ENCODE peak calls at places on chromosomes 5 and 9, in four cellular contexts. C is heart left ventricle, H is right lobe of liver, Q is DND-41. Y is an unnamed sample.
A peak's percentile ranks its signal among the peaks of the same experiment; 100 is the strongest.

GRCh38 chr5:94469889-94470288 is 148.5 kb downstream of the KIAA0825 start:
- DNase-seq in H (no peak), C (no peak), Q (no peak), Y (no peak)

GRCh38 chr9:97573482-97574073 is 59.6 kb downstream of the TSTD2 start:
- DNase-seq in C (no peak), H (peak; percentile 28), Q (no peak), Y (peak; percentile 35)

GRCh38 chr5:79938468-79938867 is 52.6 kb downstream of the MTX3 start:
- DNase-seq in C (no peak), Q (no peak), H (no peak), Y (no peak)

GRCh38 chr5:59810041-59810440 is 83.5 kb downstream of the PDE4D start:
- DNase-seq in Q (peak; percentile 54), H (peak; percentile 71), C (peak; percentile 55), Y (peak; percentile 86)

GRCh38 chr9:125696106-125696647 is 10.8 kb downstream of the MAPKAP1 start:
- DNase-seq in C (no peak), H (no peak), Q (no peak), Y (no peak)

GRCh38 chr9:134223601-134224122 is 59.3 kb upstream of the RNU6ATAC start:
- DNase-seq in Q (no peak), C (peak; percentile 6), H (peak; percentile 78), Y (no peak)

GRCh38 chr5:139473565-139473964 is 2.8 kb downstream of the SMIM33 start:
- DNase-seq in H (no peak), C (peak; percentile 25), Q (no peak), Y (no peak)

GRCh38 chr9:124602204-124602603 is 95.0 kb upstream of the NR5A1 start:
- DNase-seq in Q (no peak), C (no peak), H (no peak), Y (no peak)

GRCh38 chr9:136228107-136228875 is 17.3 kb downstream of the QSOX2 start:
- DNase-seq in C (no peak), H (no peak), Q (no peak), Y (no peak)

GRCh38 chr5:81751009-81751835 is at the start of gene SSBP2:
- DNase-seq in Q (peak; percentile 100), C (peak; percentile 99), H (peak; percentile 100), Y (peak; percentile 100)

GRCh38 chr5:81750308-81751008 is 439 bp downstream of the SSBP2 start:
- DNase-seq in C (no peak), Q (no peak), H (no peak), Y (no peak)

GRCh38 chr5:81749186-81749561 is 1.7 kb downstream of the SSBP2 start:
- DNase-seq in C (no peak), Q (peak; percentile 35), H (no peak), Y (no peak)

GRCh38 chr5:81748556-81748955 is 2.3 kb downstream of the SSBP2 start:
- DNase-seq in Q (no peak), C (no peak), H (no peak), Y (no peak)

GRCh38 chr5:81749562-81750307 is 1.2 kb downstream of the SSBP2 start:
- DNase-seq in C (peak; percentile 51), H (peak; percentile 50), Q (peak; percentile 80), Y (peak; percentile 92)
- H3K4me1 ChIP-seq in C (peaks cover 22% of the 10 kb centered on the region), H (no peaks in the 10 kb centered on the region), Q (peaks cover 55% of the 10 kb centered on the region), Y (peaks cover 41% of the 10 kb centered on the region)

GRCh38 chr5:179794575-179794974 is 789 bp downstream of the LTC4S start:
- DNase-seq in H (peak; percentile 49), Q (no peak), C (no peak), Y (peak; percentile 79)

GRCh38 chr5:179792612-179793469 is 945 bp upstream of the LTC4S start:
- DNase-seq in H (no peak), Q (no peak), C (no peak), Y (peak; percentile 83)

GRCh38 chr5:179794171-179794570 is 385 bp downstream of the LTC4S start:
- DNase-seq in H (no peak), Q (no peak), C (no peak), Y (no peak)

GRCh38 chr5:179791881-179792611 is 1.7 kb upstream of the LTC4S start:
- DNase-seq in C (peak; percentile 55), H (no peak), Q (no peak), Y (peak; percentile 79)

GRCh38 chr5:179793470-179794139 is at the start of gene LTC4S:
- DNase-seq in Q (peak; percentile 60), C (peak; percentile 89), H (peak; percentile 74), Y (peak; percentile 93)
- H3K4me3 ChIP-seq in Q (no peak within 1 kb of the TSS), C (peak within 1 kb of the TSS; percentile 68), H (no peak within 1 kb of the TSS), Y (no peak within 1 kb of the TSS)

DNA sequence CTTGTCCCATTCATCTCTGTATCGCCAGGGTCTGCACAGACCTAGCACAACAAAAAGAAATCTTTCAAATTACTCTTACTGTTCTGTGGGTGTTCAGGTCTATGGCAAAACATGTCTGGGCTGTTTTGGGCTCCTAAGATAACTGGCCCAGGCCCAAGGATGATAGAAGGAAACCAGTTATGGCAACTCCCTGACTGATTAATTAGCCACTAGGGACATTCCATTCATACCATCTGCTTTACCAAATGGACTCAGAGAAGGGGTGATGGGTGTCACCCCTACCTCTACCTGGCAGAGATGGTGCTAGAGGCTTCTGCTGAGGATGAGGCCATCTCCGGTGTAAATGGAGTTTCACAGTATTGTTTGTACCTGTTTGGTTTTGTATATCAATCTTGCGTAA is 1.9 kb downstream of the SLC31A2 start:
- DNase-seq in C (no peak), Q (no peak), H (no peak), Y (no peak)
- H3K27ac ChIP-seq in C (no peak overlapping the region), Q (no peak overlapping the region), H (peak overlapping the region; percentile 37), Y (peak overlapping the region; percentile 87)

GRCh38 chr5:54531536-54531935 is 14.0 kb downstream of the SNX18 start:
- DNase-seq in H (no peak), C (no peak), Q (no peak), Y (no peak)
- H3K4me1 ChIP-seq in H (no peaks in the 10 kb centered on the region), C (peaks cover 81% of the 10 kb centered on the region), Q (peaks cover 3% of the 10 kb centered on the region), Y (peaks cover 86% of the 10 kb centered on the region)

GRCh38 chr9:111524731-111525055 is 286 bp upstream of the ZNF483 start:
- DNase-seq in C (no peak), Q (no peak), H (no peak), Y (no peak)
- H3K4me3 ChIP-seq in C (peak overlapping the region; percentile 95), Q (no peak overlapping the region), H (peak overlapping the region; percentile 53), Y (peak overlapping the region; percentile 65)

DNA sequence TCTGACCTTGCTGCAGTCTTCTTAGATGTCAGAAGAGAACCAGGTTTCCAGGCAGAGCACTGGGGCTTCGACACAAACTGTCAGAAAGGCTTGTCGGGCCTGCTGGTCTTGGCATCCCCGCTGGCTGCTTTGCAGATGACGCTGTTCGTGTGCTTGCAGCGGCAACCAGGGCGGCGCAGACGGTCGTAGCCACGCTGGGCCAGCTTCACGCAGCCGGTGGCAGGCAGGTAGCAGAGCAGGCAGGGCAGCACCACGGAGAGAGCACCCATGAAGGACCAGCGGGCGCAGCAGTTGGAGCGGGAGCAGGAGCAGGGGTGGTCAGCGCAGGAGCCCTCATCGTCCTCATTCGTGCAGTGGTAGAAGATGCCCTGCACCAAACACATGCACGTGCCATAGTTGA is 10.7 kb downstream of the SPRY4 start:
- DNase-seq in Q (no peak), C (no peak), H (no peak), Y (no peak)
- H3K27ac ChIP-seq in Q (no peak overlapping the region), C (peak overlapping the region; percentile 51), H (no peak overlapping the region), Y (no peak overlapping the region)

GRCh38 chr5:68243681-68244080 is 28.1 kb downstream of the PIK3R1 start:
- DNase-seq in H (no peak), Q (no peak), C (no peak), Y (no peak)
- H3K4me1 ChIP-seq in H (no peaks in the 10 kb centered on the region), Q (peaks cover 64% of the 10 kb centered on the region), C (peaks cover 84% of the 10 kb centered on the region), Y (peaks cover 100% of the 10 kb centered on the region)

GRCh38 chr5:151238303-151238741 is 14.4 kb upstream of the CCDC69 start:
- DNase-seq in H (no peak), C (peak; percentile 88), Q (no peak), Y (peak; percentile 86)
- H3K4me3 ChIP-seq in H (no peak overlapping the region), C (peak overlapping the region; percentile 29), Q (no peak overlapping the region), Y (peak overlapping the region; percentile 12)